ENCODE peak calls at places on chromosomes 6 and 20, in five cellular contexts. S, J, U, F and X are unnamed samples.

GRCh38 chr20:44071526-44072111 is 115.4 kb downstream of the JPH2 start:
- DNase-seq in F (no peak), S (no peak), U (peak; percentile 68), J (no peak), X (no peak)

GRCh38 chr6:42320762-42321161 is 103.1 kb upstream of the MRPS10 start:
- DNase-seq in F (no peak), U (no peak), J (no peak), S (no peak), X (no peak)

GRCh38 chr6:87378947-87379346 is 28.8 kb upstream of the CFAP206 start:
- DNase-seq in U (no peak), J (no peak), S (no peak), F (no peak), X (no peak)

GRCh38 chr6:52876056-52876787 is 33.3 kb downstream of the GSTA3 start:
- DNase-seq in F (no peak), U (no peak), J (no peak), S (no peak), X (peak; percentile 56)

GRCh38 chr20:49230021-49230420 is 10.8 kb downstream of the DDX27 start:
- DNase-seq in F (no peak), J (no peak), S (no peak), U (no peak), X (no peak)

GRCh38 chr6:21909321-21909720 is 315.8 kb downstream of the SOX4 start:
- DNase-seq in U (no peak), J (no peak), F (no peak), S (no peak), X (no peak)

GRCh38 chr6:159110013-159110412 is 59.2 kb upstream of the FNDC1 start:
- DNase-seq in U (no peak), S (peak; percentile 51), J (peak; percentile 28), F (no peak), X (no peak)

GRCh38 chr6:159415540-159415939 is 246.3 kb downstream of the FNDC1 start:
- DNase-seq in U (no peak), J (no peak), F (no peak), S (no peak), X (no peak)

GRCh38 chr20:37475258-37475657 is 45.8 kb upstream of the NNAT start:
- DNase-seq in J (no peak), F (no peak), S (no peak), U (no peak), X (no peak)

GRCh38 chr6:30682181-30683117 is 4.0 kb downstream of the PPP1R18 start:
- DNase-seq in U (peak; percentile 95), F (peak; percentile 72), J (peak; percentile 41), S (peak; percentile 68), X (no peak)

GRCh38 chr20:47354388-47354709 is 2.1 kb downstream of the ZMYND8 start:
- DNase-seq in F (no peak), S (no peak), J (no peak), U (no peak), X (no peak)

GRCh38 chr6:134398453-134398852 is 80.5 kb upstream of the SGK1 start:
- DNase-seq in U (no peak), F (no peak), J (no peak), S (no peak), X (no peak)

GRCh38 chr6:150867117-150867516 is 1.6 kb downstream of the MTHFD1L start:
- DNase-seq in U (no peak), S (no peak), J (no peak), F (no peak), X (no peak)

GRCh38 chr20:14986026-14986655 is 648.7 kb upstream of the FLRT3 start:
- DNase-seq in S (no peak), U (no peak), F (peak; percentile 16), J (peak; percentile 85), X (peak; percentile 58)

GRCh38 chr6:132304891-132305305 is 96.4 kb downstream of the MOXD1 start:
- DNase-seq in J (no peak), U (peak; percentile 23), F (peak; percentile 21), S (no peak), X (no peak)

GRCh38 chr6:89605861-89606260 is 32.7 kb downstream of the LYRM2 start:
- DNase-seq in U (no peak), F (no peak), J (no peak), S (no peak), X (peak; percentile 61)

GRCh38 chr6:117674503-117674902 is 766 bp upstream of the NUS1 start:
- DNase-seq in J (no peak), U (no peak), F (no peak), S (no peak), X (no peak)

GRCh38 chr20:4585104-4585753 is 136.5 kb upstream of the PRND start:
- DNase-seq in U (no peak), S (no peak), J (no peak), F (no peak), X (no peak)

DNA sequence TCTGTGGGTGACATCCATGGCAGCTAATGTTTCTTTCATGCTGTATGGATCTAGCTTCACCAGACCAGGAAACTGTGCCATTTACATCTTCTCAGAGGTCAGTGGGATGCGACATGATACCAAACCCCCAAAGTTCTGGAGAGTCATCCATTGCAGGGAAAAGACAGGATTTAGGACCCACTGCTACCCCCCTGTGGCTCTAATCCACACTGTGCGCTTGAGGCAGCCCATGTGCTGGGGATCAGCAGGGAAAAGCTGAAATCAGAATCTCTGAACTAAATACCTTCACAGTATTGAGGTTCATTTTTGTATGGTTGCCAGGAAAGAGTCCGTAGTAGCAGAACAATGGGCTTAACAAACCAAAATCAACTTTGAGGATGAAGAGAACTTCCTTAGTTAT is 164.4 kb downstream of the TMEM242 start:
- DNase-seq in F (no peak), S (peak; percentile 15), U (no peak), J (no peak), X (no peak)
- TF ChIP-seq CTCF in F (no peak), S (peak; percentile 14), U (no peak), J (no peak), X (no peak)

DNA sequence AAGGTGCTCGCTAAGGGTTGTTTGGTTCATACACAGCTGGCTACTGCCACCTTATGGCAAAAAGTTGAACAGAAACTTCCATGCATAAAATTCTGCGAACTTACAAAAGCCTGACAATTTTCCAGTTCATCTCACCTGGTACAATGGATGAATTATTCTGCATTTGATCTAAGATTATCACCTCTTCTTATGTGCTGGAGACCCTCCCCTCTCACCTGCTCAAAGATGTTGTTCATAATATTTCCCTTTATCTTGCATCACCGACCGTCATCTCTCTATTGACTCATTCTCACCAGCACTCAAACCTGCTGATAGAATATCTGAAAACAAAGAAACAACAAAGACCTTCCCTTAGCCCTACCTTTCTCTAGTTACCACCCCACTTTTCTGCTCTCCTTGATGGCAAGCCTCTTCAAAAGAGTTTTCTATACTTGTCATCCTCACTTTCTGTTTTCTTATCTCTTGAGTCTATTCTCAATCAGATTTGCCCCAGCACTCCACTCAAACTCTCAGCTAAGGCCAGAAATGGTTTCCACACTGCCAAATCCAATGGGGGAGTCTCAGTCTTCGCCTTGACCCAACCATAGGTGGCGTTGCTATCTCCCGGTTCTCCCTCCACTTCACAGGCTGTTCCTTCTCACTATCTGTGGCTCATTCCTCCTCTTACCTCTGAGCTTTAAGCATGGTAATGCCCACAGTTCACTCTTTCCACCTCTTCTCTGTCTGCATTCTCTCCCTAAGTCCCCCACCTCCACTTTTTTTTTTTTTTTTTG is 25.8 kb downstream of the SNRNP48 start:
- DNase-seq in F (no peak), U (no peak), J (peak; percentile 18), S (peak; percentile 64), X (no peak)
- H3K4me3 ChIP-seq in F (no peak overlapping the region), U (no peak overlapping the region), J (no peak overlapping the region), S (no peak overlapping the region), X (no peak overlapping the region)

GRCh38 chr20:58574469-58574868 is 59.3 kb upstream of the APCDD1L start:
- DNase-seq in J (no peak), F (no peak), U (no peak), S (no peak), X (no peak)

GRCh38 chr20:58577871-58578615 is 62.8 kb upstream of the APCDD1L start:
- DNase-seq in F (no peak), J (no peak), U (no peak), S (no peak), X (no peak)

GRCh38 chr20:58577139-58577806 is 62.1 kb upstream of the APCDD1L start:
- DNase-seq in J (no peak), F (no peak), S (no peak), U (no peak), X (no peak)

GRCh38 chr20:58575776-58576589 is 60.8 kb upstream of the APCDD1L start:
- DNase-seq in J (no peak), F (no peak), U (peak; percentile 9), S (no peak), X (no peak)

DNA sequence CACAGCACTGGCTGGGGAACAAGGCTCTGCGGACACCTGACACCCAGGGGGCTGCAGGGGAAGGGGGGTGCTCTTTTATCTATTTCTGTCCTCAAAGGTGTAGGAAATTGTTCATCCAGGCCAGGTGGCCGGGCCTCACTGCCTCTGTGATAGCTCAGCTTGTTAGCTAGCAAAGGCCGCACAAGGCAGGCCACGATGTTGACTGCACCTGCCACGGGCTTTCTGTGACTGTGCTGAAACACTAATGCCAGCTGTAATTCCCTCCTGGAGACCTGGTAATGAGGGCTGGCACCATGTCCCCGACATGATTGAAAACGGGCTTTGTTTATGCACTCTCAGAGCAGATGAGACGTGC is 61.4 kb upstream of the APCDD1L start:
- DNase-seq in U (no peak), F (no peak), S (no peak), J (no peak), X (no peak)
- TF ChIP-seq CTCF in U (no peak), F (no peak), S (no peak), J (no peak), X (no peak)

GRCh38 chr6:51856508-51856907 is 230.9 kb downstream of the PKHD1 start:
- DNase-seq in J (no peak), F (no peak), U (no peak), S (no peak), X (no peak)

GRCh38 chr6:51854876-51855275 is 232.5 kb downstream of the PKHD1 start:
- DNase-seq in J (no peak), S (no peak), U (peak; percentile 41), F (no peak), X (no peak)

GRCh38 chr6:51855310-51856082 is 231.9 kb downstream of the PKHD1 start:
- DNase-seq in U (no peak), J (peak; percentile 8), F (no peak), S (peak; percentile 85), X (peak; percentile 47)

GRCh38 chr6:51857134-51857533 is 230.3 kb downstream of the PKHD1 start:
- DNase-seq in U (no peak), J (no peak), S (no peak), F (no peak), X (no peak)

GRCh38 chr6:51854347-51854746 is 233.1 kb downstream of the PKHD1 start:
- DNase-seq in F (no peak), U (peak; percentile 21), J (no peak), S (no peak), X (no peak)
- H3K4me3 ChIP-seq in F (no peak overlapping the region), U (no peak overlapping the region), J (no peak overlapping the region), S (no peak overlapping the region), X (no peak overlapping the region)

DNA sequence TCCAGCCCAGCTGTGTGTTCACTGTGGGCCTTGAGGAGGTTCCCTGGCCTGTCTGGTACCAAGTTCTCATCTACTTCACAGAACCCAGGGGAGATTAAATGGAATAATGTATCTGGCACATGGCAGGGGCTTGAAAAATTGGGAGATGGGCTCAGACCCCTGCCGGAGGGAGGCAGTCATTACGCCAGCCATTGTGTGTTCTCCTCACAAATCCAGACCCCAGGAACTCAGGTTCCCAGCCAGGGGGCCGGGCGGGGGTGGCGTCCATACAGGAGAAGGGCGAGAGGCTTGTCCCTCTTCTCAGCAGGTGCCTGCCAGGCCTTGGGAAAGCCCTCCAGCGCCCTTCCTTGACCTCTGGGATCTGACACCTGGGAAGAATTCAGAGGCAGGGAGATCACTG is 8.1 kb downstream of the NOL4L start:
- DNase-seq in S (no peak), J (no peak), F (no peak), U (no peak), X (no peak)
- TF ChIP-seq CTCF in S (peak; percentile 24), J (no peak), F (no peak), U (no peak), X (no peak)